ENCODE peak calls at places on chromosomes 2 and 18, in four cellular contexts. Y is ovary, U is breast epithelium, H is GM12891. Q is an unnamed sample.

GRCh38 chr2:235716875-235717496 is 223.1 kb downstream of the AGAP1 start:
- DNase-seq in U (no peak), H (no peak), Y (no peak), Q (no peak)

GRCh38 chr2:230205034-230205433 is 14.8 kb downstream of the SP110 start:
- DNase-seq in U (no peak), Y (no peak), H (no peak), Q (no peak)

GRCh38 chr18:24910217-24910616 is 441.7 kb downstream of the ZNF521 start:
- DNase-seq in U (no peak), H (no peak), Y (no peak), Q (no peak)

GRCh38 chr2:121665504-121665903 is 16.2 kb upstream of the CLASP1 start:
- DNase-seq in Y (no peak), H (no peak), U (no peak), Q (no peak)

GRCh38 chr2:119715409-119716295 is 36.7 kb downstream of the TMEM177 start:
- DNase-seq in H (no peak), U (no peak), Y (no peak), Q (peak; percentile 82)

GRCh38 chr2:38997784-38998183 is 108.1 kb downstream of the ARHGEF33 start:
- DNase-seq in Y (no peak), H (no peak), U (no peak), Q (peak; percentile 31)

GRCh38 chr18:30328839-30329238 is 713.7 kb downstream of the DSC3 start:
- DNase-seq in H (no peak), U (no peak), Y (no peak), Q (no peak)

GRCh38 chr2:240626531-240627300 is 1.4 kb downstream of the GPR35 start:
- DNase-seq in Y (peak; percentile 27), H (no peak), U (no peak), Q (no peak)

GRCh38 chr18:48342125-48342524 is 67.1 kb downstream of the ZBTB7C start:
- DNase-seq in Y (no peak), H (no peak), U (no peak), Q (peak; percentile 94)

GRCh38 chr2:10020001-10020400 is 23.3 kb upstream of the KLF11 start:
- DNase-seq in H (no peak), U (no peak), Y (no peak), Q (no peak)

GRCh38 chr2:68811364-68811763 is 59.8 kb downstream of the BMP10 start:
- DNase-seq in U (peak; percentile 67), Y (peak; percentile 60), H (no peak), Q (peak; percentile 47)

GRCh38 chr18:10020176-10020575 is 106.4 kb downstream of the VAPA start:
- DNase-seq in Y (no peak), H (no peak), U (no peak), Q (no peak)

GRCh38 chr2:138827426-138828054 is 47.4 kb upstream of the NXPH2 start:
- DNase-seq in H (peak; percentile 5), U (no peak), Y (no peak), Q (no peak)

GRCh38 chr2:119960821-119961220 is 52.1 kb upstream of the EPB41L5 start:
- DNase-seq in H (no peak), Y (no peak), U (no peak), Q (peak; percentile 15)

GRCh38 chr2:71926098-71926466 is 221.6 kb downstream of the CYP26B1 start:
- DNase-seq in Y (no peak), U (no peak), H (no peak), Q (no peak)

GRCh38 chr2:157785200-157785599 is 90.9 kb downstream of the ACVR1 start:
- DNase-seq in H (no peak), Y (no peak), U (no peak), Q (peak; percentile 36)

GRCh38 chr2:174544802-174545201 is 52.8 kb downstream of the WIPF1 start:
- DNase-seq in U (no peak), H (no peak), Y (no peak), Q (no peak)

GRCh38 chr2:16487686-16488085 is 177.9 kb downstream of the CYRIA start:
- DNase-seq in H (no peak), Y (no peak), U (no peak), Q (peak; percentile 28)

GRCh38 chr2:159168707-159169106 is 117.8 kb downstream of the WDSUB1 start:
- DNase-seq in U (no peak), H (no peak), Y (no peak), Q (no peak)

GRCh38 chr2:34652636-34653035 is 1053.5 kb upstream of the FAM98A start:
- DNase-seq in U (no peak), H (no peak), Y (no peak), Q (no peak)

GRCh38 chr2:20396356-20397000 is 45.8 kb upstream of the PUM2 start:
- DNase-seq in Y (no peak), H (no peak), U (no peak), Q (no peak)

GRCh38 chr2:76953733-76954347 is 568.3 kb downstream of the LRRTM4 start:
- DNase-seq in U (no peak), H (no peak), Y (no peak), Q (peak; percentile 5)

GRCh38 chr18:71223487-71223886 is 934.6 kb downstream of the SOCS6 start:
- DNase-seq in H (no peak), Y (no peak), U (no peak), Q (no peak)

GRCh38 chr2:11785611-11785940 is 39.1 kb downstream of the LPIN1 start:
- DNase-seq in U (no peak), H (no peak), Y (no peak), Q (no peak)

GRCh38 chr2:62305421-62306176 is 109.7 kb downstream of the B3GNT2 start:
- DNase-seq in H (no peak), U (no peak), Y (no peak), Q (no peak)

GRCh38 chr18:61334491-61334850 is 1.2 kb downstream of the CDH20 start:
- DNase-seq in Y (no peak), U (no peak), H (no peak), Q (no peak)

GRCh38 chr2:124570872-124571271 is 545.8 kb downstream of the CNTNAP5 start:
- DNase-seq in H (no peak), U (no peak), Y (no peak), Q (no peak)

DNA sequence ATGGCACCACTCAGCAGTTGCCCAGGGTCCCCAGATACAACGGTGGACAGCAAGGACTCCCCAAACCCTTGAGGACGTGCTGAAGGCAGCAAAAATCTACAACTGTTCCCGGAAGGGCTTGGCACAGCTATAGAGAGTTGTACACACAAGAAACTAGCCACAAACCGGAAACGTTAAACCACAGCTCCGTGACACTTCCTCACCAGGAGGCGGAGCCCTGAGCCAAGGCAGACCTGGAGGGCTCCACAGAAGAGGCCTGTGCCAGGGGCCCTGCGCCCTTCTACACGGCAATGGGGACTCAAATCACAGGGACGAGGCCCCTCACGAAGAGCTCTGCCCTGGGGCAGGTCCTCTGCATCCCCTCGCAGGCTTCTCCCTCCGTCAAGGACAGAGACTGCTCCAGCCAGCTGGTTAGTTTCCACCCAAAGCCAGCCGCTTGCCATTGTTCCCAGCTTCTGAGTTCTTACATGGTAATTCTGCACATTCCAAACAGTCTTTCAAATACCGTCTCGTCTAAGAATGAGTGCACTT is 133.3 kb downstream of the HDAC4 start:
- DNase-seq in H (peak; percentile 88), U (peak; percentile 55), Y (peak; percentile 57), Q (peak; percentile 61)
- TF ChIP-seq POLR2A in H (no peak), U (no peak), Y (no peak), Q (no peak)

DNA sequence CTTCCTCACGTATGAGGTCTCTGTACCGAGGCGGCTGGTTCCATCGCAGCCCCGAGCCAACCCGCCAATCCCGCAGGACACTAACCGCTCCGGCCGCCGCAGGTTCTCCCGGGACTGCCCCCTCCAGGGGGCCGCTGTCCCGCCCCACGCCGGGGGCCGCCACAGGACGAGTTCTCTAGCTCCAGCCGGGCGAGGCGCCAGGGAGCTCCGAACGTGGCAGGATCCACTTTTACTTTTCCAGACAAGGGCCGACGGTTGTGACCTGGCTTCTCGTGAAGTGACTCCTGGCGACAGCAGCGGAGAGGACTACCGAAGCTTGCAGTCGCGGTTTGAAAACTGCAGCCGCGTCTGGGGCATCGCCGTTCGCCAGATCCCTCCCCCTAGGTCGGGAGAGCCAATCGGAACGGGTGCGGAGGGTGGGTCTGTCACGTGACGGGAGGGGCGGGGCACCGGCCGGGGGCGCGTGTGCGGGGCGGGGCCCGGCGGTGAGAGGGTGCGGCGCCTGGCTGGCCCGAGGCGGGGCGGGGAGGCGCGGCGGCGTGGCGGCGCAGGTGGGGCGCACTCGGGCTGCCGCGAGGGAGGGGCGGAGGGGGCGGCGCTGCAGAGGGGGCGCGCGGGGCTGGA is at the start of gene STK17B:
- DNase-seq in U (peak; percentile 93), Y (peak; percentile 93), H (peak; percentile 81), Q (peak; percentile 93)
- TF ChIP-seq POLR2A in U (peak; percentile 88), Y (peak; percentile 25), H (peak; percentile 98), Q (peak; percentile 32)

GRCh38 chr2:128710770-128711169 is 392.1 kb upstream of the HS6ST1 start:
- DNase-seq in Y (no peak), U (no peak), H (no peak), Q (no peak)
- TF ChIP-seq POLR2A in Y (no peak), U (no peak), H (no peak), Q (no peak)

GRCh38 chr2:49934481-49934880 is 780.2 kb upstream of the FSHR start:
- DNase-seq in Y (no peak), H (no peak), U (no peak), Q (no peak)
- TF ChIP-seq POLR2A in Y (no peak), H (no peak), U (no peak), Q (no peak)

DNA sequence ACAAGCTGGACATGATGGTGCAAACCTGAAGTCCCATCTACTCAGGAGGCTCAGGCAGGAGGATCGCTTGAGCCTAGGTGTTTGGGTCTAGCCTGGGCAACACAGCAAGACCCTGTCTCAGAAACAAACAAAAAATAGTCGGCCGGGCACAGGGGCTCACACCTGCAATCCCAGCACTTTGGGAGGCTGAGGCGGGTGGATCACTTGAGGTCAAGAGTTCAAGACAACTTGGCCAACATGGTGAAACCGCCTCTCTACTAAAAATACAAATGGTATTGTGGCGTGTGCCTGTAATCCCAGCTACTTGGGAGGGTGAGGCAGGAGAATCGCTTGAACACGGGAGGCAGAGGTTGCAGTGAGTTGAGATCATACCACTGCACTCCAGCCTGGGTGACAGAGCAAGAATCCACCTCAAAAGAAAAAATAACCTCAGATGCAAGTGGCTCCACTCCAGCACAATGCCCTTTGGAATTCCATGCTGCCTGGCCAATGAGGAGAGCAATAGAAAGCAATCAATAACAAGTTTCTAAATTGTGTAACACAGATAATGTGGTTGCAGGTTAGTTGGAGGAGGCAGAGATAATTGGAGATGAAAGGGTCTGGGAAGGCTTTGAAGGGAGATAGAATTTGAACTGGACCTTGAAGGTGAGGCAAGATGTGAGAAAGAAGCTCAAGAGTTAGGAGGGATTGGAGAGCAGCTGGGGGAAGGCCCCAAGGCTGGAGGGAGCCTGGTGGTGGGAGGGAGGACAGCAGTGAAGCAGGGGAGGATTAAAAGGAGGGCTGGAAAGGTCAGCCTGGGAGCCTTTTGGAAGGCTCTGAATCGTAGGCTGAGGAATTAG is 6.0 kb downstream of the TTC31 start:
- DNase-seq in H (no peak), Y (no peak), U (no peak), Q (no peak)
- TF ChIP-seq POLR2A in H (no peak), Y (no peak), U (no peak), Q (no peak)

GRCh38 chr2:25349397-25349796 is 7.7 kb upstream of the DNMT3A start:
- DNase-seq in H (no peak), Y (no peak), U (no peak), Q (no peak)

GRCh38 chr2:25355270-25355669 is 13.5 kb upstream of the DNMT3A start:
- DNase-seq in U (no peak), H (no peak), Y (no peak), Q (no peak)

GRCh38 chr2:25356088-25356487 is 14.4 kb upstream of the DNMT3A start:
- DNase-seq in Y (no peak), U (no peak), H (no peak), Q (no peak)

GRCh38 chr2:25358249-25358815 is 16.6 kb upstream of the DNMT3A start:
- DNase-seq in H (no peak), Y (no peak), U (no peak), Q (no peak)

GRCh38 chr2:25354116-25354515 is 12.4 kb upstream of the DNMT3A start:
- DNase-seq in U (no peak), H (no peak), Y (no peak), Q (no peak)
- TF ChIP-seq POLR2A in U (no peak), H (no peak), Y (no peak), Q (no peak)

Q was measured in thyroid gland.